ENCODE peak calls at places on chromosomes 4 and X, in nine cellular contexts. T, N, I, P, K, S, U, O and G are unnamed samples.
A peak's percentile ranks its signal among the peaks of the same experiment; 100 is the strongest.

GRCh38 chr4:57037982-57038604 is 59.4 kb downstream of the POLR2B start:
- DNase-seq in T (peak; percentile 61), N (no peak), I (peak; percentile 86), P (no peak), K (peak; percentile 70), S (no peak), U (peak; percentile 63), O (peak; percentile 24), G (peak; percentile 78)

GRCh38 chr4:26217961-26218676 is 102.7 kb upstream of the RBPJ start:
- DNase-seq in T (peak; percentile 50), N (no peak), I (no peak), P (no peak), K (peak; percentile 59), S (no peak), U (no peak), O (no peak), G (no peak)

GRCh38 chrX:115350696-115351408 is 61.3 kb downstream of the LUZP4 start:
- DNase-seq in T (no peak), N (no peak), I (no peak), P (no peak), K (no peak), S (no peak), U (no peak), O (no peak), G (no peak)

GRCh38 chr4:10179957-10180602 is 63.5 kb upstream of the WDR1 start:
- DNase-seq in T (no peak), N (no peak), I (no peak), P (peak; percentile 24), K (no peak), S (peak; percentile 54), U (no peak), O (no peak), G (no peak)

GRCh38 chr4:1500231-1500965 is 94.2 kb upstream of the NKX1-1 start:
- DNase-seq in T (peak; percentile 4), N (no peak), I (peak; percentile 65), P (no peak), K (peak; percentile 25), S (no peak), U (no peak), O (no peak), G (no peak)

GRCh38 chr4:3458371-3458770 is 4.7 kb upstream of the DOK7 start:
- DNase-seq in T (no peak), N (no peak), I (no peak), P (no peak), K (no peak), S (no peak), U (no peak), O (no peak), G (no peak)

GRCh38 chrX:67692246-67692645 is 148.4 kb downstream of the AR start:
- DNase-seq in T (no peak), N (no peak), I (no peak), P (peak; percentile 28), K (no peak), S (peak; percentile 31), U (no peak), O (no peak), G (no peak)

GRCh38 chrX:115067812-115068211 is 50.4 kb upstream of the IL13RA2 start:
- DNase-seq in T (no peak), N (no peak), I (no peak), P (no peak), K (no peak), S (no peak), U (no peak), O (no peak), G (no peak)

GRCh38 chrX:100417671-100418070 is 7.6 kb upstream of the PCDH19 start:
- DNase-seq in T (no peak), N (peak; percentile 47), I (no peak), P (no peak), K (no peak), S (no peak), U (no peak), O (no peak), G (no peak)

GRCh38 chr4:4582653-4583052 is 40.8 kb upstream of the STX18 start:
- DNase-seq in T (no peak), N (no peak), I (no peak), P (no peak), K (no peak), S (no peak), U (no peak), O (no peak), G (no peak)

GRCh38 chr4:76738081-76738931 is 159.6 kb downstream of the SOWAHB start:
- DNase-seq in T (peak; percentile 59), N (peak; percentile 78), I (peak; percentile 88), P (no peak), K (no peak), S (peak; percentile 89), U (peak; percentile 46), O (peak; percentile 20), G (no peak)

GRCh38 chr4:143355540-143356217 is 19.0 kb downstream of the GAB1 start:
- DNase-seq in T (no peak), N (no peak), I (no peak), P (no peak), K (no peak), S (no peak), U (no peak), O (no peak), G (no peak)

GRCh38 chrX:12844319-12844718 is 22.6 kb upstream of the TLR7 start:
- DNase-seq in T (no peak), N (no peak), I (no peak), P (no peak), K (no peak), S (no peak), U (no peak), O (no peak), G (no peak)

GRCh38 chrX:97968376-97969104 is 1084.8 kb downstream of the RPA4 start:
- DNase-seq in T (no peak), N (no peak), I (no peak), P (no peak), K (no peak), S (no peak), U (no peak), O (no peak), G (no peak)

GRCh38 chr4:140935259-140935658 is 179.1 kb upstream of the TBC1D9 start:
- DNase-seq in T (no peak), N (no peak), I (no peak), P (no peak), K (no peak), S (no peak), U (no peak), O (no peak), G (no peak)

GRCh38 chr4:3451956-3452355 is 10.2 kb downstream of the HGFAC start:
- DNase-seq in T (no peak), N (peak; percentile 14), I (no peak), P (peak; percentile 6), K (no peak), S (peak; percentile 26), U (no peak), O (no peak), G (no peak)

GRCh38 chr4:153223935-153224334 is 19.7 kb downstream of the TRIM2 start:
- DNase-seq in T (no peak), N (no peak), I (no peak), P (no peak), K (no peak), S (no peak), U (no peak), O (no peak), G (no peak)

GRCh38 chr4:8765631-8766590 is 105.7 kb downstream of the HMX1 start:
- DNase-seq in T (no peak), N (no peak), I (peak; percentile 73), P (no peak), K (peak; percentile 28), S (no peak), U (no peak), O (no peak), G (peak; percentile 37)

GRCh38 chrX:144896323-144896722 is 351.0 kb upstream of the SPANXN1 start:
- DNase-seq in T (no peak), N (no peak), I (no peak), P (no peak), K (no peak), S (no peak), U (no peak), O (peak; percentile 1), G (no peak)

GRCh38 chrX:28158019-28158777 is 176.9 kb upstream of the DCAF8L1 start:
- DNase-seq in T (no peak), N (no peak), I (no peak), P (no peak), K (no peak), S (no peak), U (no peak), O (no peak), G (no peak)

GRCh38 chrX:69510137-69510715 is 6.1 kb downstream of the NALF2 start:
- DNase-seq in T (no peak), N (no peak), I (no peak), P (no peak), K (no peak), S (no peak), U (no peak), O (no peak), G (no peak)

GRCh38 chr4:77950204-77950603 is 87.6 kb downstream of the MRPL1 start:
- DNase-seq in T (no peak), N (no peak), I (no peak), P (no peak), K (no peak), S (no peak), U (no peak), O (no peak), G (no peak)

GRCh38 chr4:11623726-11624037 is 195.0 kb upstream of the HS3ST1 start:
- DNase-seq in T (peak; percentile 35), N (no peak), I (no peak), P (no peak), K (no peak), S (no peak), U (no peak), O (no peak), G (no peak)

GRCh38 chr4:168475745-168476144 is 4.5 kb downstream of the DDX60L start:
- DNase-seq in T (no peak), N (no peak), I (no peak), P (no peak), K (no peak), S (no peak), U (peak; percentile 49), O (no peak), G (no peak)

GRCh38 chr4:66430856-66431255 is 760.6 kb upstream of the EPHA5 start:
- DNase-seq in T (no peak), N (peak; percentile 2), I (no peak), P (peak; percentile 79), K (no peak), S (no peak), U (no peak), O (no peak), G (no peak)

GRCh38 chr4:124686279-124686678 is 26.3 kb downstream of the ANKRD50 start:
- DNase-seq in T (no peak), N (no peak), I (no peak), P (no peak), K (no peak), S (no peak), U (no peak), O (no peak), G (no peak)

GRCh38 chr4:52203351-52203750 is 152.2 kb downstream of the SPATA18 start:
- DNase-seq in T (no peak), N (no peak), I (no peak), P (no peak), K (no peak), S (no peak), U (no peak), O (no peak), G (no peak)

GRCh38 chrX:97315939-97316338 is 432.2 kb downstream of the RPA4 start:
- DNase-seq in T (no peak), N (no peak), I (no peak), P (no peak), K (no peak), S (no peak), U (no peak), O (no peak), G (no peak)

GRCh38 chr4:48130100-48130499 is 4.0 kb downstream of the TXK start:
- DNase-seq in T (no peak), N (no peak), I (peak; percentile 64), P (no peak), K (no peak), S (no peak), U (no peak), O (no peak), G (no peak)

GRCh38 chrX:6257025-6257424 is 28.4 kb upstream of the NLGN4X start:
- DNase-seq in T (no peak), N (no peak), I (no peak), P (no peak), K (no peak), S (no peak), U (no peak), O (no peak), G (no peak)

GRCh38 chr4:48109413-48110263 is 24.4 kb downstream of the TXK start:
- DNase-seq in T (no peak), N (no peak), I (no peak), P (peak; percentile 43), K (no peak), S (no peak), U (no peak), O (no peak), G (no peak)